ENCODE peak calls at places on chromosomes 6 and 20, in four cellular contexts. N is AG04449, K is transverse colon, F is fibroblast of lung. Y is an unnamed sample.

GRCh38 chr6:31631209-31631608 is 10.7 kb downstream of the PRRC2A start:
- DNase-seq in N (no peak), K (no peak), F (no peak), Y (no peak)

GRCh38 chr20:61099786-61100185 is 152.3 kb upstream of the CDH4 start:
- DNase-seq in N (no peak), K (no peak), F (no peak), Y (no peak)

GRCh38 chr6:64383277-64383676 is 747.7 kb downstream of the PHF3 start:
- DNase-seq in N (no peak), K (no peak), F (no peak), Y (no peak)

GRCh38 chr20:25541676-25542075 is 43.7 kb downstream of the NINL start:
- DNase-seq in N (no peak), K (no peak), F (peak), Y (no peak)

GRCh38 chr6:135451617-135452190 is 45.8 kb downstream of the AHI1 start:
- DNase-seq in N (no peak), K (no peak), F (peak), Y (no peak)

GRCh38 chr6:157775376-157775775 is 47.7 kb upstream of the SNX9 start:
- DNase-seq in N (no peak), K (no peak), F (no peak), Y (no peak)

GRCh38 chr6:4957521-4958231 is 46.2 kb downstream of the RPP40 start:
- DNase-seq in N (no peak), K (no peak), F (no peak), Y (no peak)

GRCh38 chr20:23446505-23446904 is 6.2 kb downstream of the CST11 start:
- DNase-seq in N (no peak), K (peak), F (peak), Y (no peak)

DNA sequence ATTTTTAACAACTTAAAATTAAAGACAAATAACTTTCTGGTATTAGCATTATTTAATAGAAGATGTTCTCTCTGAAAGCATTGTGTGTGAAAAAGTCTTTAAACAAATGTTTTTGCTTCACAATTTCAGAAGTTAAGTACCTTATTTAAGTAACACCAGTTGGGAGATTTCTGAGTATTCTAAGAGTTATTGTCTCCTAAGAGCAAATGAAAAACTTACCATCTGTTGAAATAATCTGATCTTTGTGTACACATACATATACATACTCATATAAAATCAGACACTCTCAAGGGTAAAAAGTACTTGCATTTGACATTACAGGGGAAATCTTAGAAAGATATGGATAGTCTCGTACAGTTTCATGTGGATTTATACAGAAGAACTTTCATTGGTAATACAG is 2.4 kb downstream of the BTBD3 start:
- DNase-seq in N (no peak), K (no peak), F (no peak), Y (no peak)
- H3K4me3 ChIP-seq in N (no peak), K (peak), F (peak), Y (no peak)

DNA sequence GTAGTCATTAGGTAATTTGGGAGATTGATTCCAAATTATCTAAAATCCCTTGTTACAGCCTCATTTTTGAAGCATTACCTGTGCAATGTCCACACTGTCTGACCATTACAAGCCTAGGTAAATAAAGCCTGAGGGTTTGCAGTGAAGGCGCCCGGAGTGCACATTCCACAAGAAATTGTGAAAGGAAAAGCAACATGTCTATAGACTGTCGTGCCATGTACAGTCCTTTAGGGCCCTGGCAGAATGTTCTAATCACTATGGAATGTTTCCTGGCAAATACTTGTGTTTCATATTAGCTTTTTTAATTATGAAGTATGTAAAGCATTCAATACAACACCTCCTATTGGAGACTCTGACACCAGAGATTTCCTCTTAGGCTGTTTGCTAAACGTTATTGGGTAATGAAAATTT is 28.9 kb downstream of the PREP start:
- DNase-seq in N (peak), K (no peak), F (peak), Y (peak)
- TF ChIP-seq CTCF in N (no peak), K (no peak), F (no peak), Y (peak)

GRCh38 chr6:160124007-160124406 is 2.4 kb downstream of the SLC22A1 start:
- DNase-seq in N (no peak), K (no peak), F (no peak), Y (no peak)

GRCh38 chr6:160121981-160122380 is 366 bp downstream of the SLC22A1 start:
- DNase-seq in N (no peak), K (no peak), F (no peak), Y (no peak)

GRCh38 chr6:160127270-160128124 is 5.9 kb downstream of the SLC22A1 start:
- DNase-seq in N (no peak), K (no peak), F (no peak), Y (no peak)

GRCh38 chr6:160122744-160123143 is 1.1 kb downstream of the SLC22A1 start:
- DNase-seq in N (no peak), K (no peak), F (no peak), Y (no peak)

DNA sequence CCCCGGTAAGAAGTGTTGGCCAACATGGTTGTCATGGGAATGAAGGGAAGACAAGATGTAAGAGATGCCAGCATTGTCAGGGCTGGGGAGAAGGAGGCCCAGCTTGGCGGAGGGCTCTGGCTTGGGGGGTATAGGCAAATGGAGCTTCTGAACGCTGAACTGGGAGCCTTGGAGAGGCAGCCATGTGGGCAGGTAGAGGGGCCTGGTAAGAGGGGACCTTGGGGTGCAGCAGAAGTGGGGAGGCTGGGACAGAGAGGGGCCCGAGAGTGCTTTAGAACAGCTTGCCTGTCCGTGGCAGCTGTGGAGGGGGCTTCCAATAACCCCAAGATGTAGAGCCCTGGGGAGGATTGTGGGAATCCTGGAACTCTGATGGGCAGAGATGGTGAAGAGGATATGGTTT is 3.0 kb downstream of the SLC22A1 start:
- DNase-seq in N (no peak), K (no peak), F (no peak), Y (no peak)
- H3K4me3 ChIP-seq in N (no peak), K (no peak), F (no peak), Y (no peak)

DNA sequence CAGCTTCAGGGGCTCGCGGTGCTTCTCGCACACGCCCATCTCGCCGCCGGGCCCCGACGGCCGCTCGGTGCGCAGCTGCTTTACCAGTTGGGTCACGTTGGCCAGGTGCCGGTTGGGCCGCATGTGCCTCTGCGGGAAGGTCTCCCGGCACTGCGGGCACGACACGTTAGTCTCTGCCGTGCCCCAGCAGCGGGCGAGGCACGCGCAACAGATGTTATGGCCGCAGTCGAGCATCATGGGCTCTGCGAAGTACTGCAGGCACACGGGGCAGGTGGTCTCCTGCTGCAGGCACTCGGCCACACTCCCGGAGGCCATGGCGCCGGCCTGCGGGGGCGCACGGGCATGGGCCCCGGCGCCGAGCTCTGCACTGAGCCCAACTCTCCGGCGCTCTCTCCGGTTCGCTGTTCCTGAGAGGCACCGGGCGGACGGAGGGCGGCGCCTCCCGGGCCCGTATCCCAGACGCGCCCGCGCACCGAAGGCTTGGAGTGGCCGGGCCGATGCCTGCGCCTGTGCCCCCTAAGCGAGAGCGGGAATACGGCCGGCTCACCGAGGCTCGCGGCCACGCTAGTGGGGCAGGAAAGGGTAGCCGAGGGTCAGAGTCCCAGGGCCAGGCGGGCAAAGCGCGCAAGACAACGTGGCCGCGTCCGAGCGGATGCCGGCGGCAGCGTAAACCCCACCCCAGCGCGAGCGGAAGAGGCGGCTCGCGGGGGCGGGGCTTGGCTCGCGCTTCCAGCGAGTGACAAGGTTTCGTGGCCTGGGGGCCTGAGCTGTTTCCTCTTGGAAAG is at the start of gene TRIM27:
- DNase-seq in N (no peak), K (peak), F (peak), Y (no peak)
- TF ChIP-seq CTCF in N (no peak), K (no peak), F (no peak), Y (no peak)

DNA sequence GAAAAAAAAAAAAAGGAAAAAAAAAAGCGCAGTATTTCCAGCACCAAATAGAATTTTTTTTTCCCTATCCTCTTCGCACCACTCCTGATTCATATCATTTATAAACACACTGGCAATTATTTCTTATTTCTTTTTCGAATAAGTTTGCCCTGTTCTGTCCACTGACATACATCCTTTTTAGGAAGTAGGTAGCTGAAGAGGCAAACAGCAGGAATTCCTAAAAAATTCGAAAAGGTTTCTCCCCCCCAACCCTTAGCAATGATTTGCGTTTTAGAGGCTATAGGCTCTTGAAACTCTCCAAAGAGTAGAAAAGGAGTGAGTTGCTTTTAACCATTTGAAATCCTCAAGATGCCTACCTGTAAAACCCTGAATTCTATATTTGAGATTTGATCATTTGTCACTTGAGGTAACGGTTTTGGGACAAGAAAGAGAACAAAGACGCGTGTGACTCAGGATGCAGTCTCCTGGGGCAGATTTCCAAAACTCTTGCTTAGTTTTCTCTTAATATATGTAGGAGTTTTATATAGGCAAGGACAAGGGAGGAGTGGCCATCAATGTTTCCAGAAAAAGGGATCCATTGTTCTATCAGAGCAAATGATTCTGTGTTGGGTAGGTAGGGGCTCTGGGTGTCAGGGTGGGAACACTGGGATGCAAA is 531 bp upstream of the CCN2 start:
- DNase-seq in N (no peak), K (no peak), F (peak), Y (no peak)
- H3K4me3 ChIP-seq in N (peak), K (peak), F (peak), Y (peak)

DNA sequence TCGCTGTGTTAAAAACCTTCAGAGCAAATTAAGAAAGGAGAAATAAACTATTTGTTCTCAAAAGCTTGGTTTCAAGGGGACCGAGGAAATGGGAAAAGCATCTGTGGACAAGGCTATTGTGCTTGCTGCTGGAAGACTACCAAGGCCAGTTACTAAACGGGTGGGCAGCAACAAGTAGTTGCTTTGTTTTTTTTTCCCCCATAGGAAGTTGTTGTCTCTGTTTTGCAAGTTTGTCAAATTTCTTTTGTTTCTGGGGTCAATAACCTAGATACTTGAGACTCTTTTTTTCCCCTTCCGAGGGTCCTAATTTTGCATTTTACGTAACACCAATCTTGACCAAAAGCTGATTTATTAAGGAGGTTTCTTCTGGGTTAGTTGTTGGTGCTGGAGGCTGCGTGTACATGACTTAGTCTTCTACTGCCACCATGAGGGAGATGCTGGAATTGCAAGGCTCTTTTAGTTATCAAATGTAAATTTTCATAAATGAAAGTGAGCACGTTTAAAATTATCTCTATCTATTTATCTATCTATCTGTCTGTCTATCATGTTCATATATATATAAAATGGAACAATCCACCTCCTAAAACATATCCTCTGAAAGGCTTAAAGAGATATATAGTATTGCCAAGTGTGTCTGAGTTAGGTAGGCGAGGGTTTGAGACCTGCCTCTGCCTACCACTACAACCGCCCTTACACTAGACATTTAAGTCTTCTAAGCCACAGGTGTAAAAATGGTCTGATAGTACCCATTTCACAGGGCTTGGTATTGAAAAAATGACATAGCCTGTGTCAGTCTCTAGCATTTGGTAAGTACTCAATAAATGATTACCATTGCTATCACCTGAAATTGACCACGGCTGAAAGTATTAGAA is 60.3 kb downstream of the GCLC start:
- DNase-seq in N (no peak), K (peak), F (peak), Y (no peak)
- TF ChIP-seq CTCF in N (peak), K (peak), F (peak), Y (peak)

GRCh38 chr20:49270177-49270576 is 7.7 kb downstream of the ZNFX1 start:
- DNase-seq in N (no peak), K (no peak), F (peak), Y (no peak)
- H3K4me3 ChIP-seq in N (no peak), K (no peak), F (no peak), Y (no peak)

GRCh38 chr6:36743538-36744441 is 46.2 kb downstream of the RAB44 start:
- DNase-seq in N (no peak), K (peak), F (no peak), Y (no peak)
- TF ChIP-seq CTCF in N (no peak), K (no peak), F (no peak), Y (no peak)